ENCODE peak calls at places on chromosomes 12 and 14, in six cellular contexts. N, C, Q, A, L and B are unnamed samples.

GRCh38 chr14:73771848-73772705 is 57.9 kb upstream of the PNMA1 start:
- DNase-seq in N (peak), C (peak), Q (peak), A (peak), L (peak), B (peak)

GRCh38 chr14:76267322-76268012 is 108.5 kb upstream of the ESRRB start:
- DNase-seq in N (peak), C (no peak), Q (peak), A (peak), L (no peak), B (no peak)

GRCh38 chr12:84701041-84701440 is 211.6 kb downstream of the SLC6A15 start:
- DNase-seq in N (no peak), C (no peak), Q (no peak), A (no peak), L (no peak), B (no peak)

GRCh38 chr12:38110026-38110699 is 206.4 kb upstream of the ALG10B start:
- DNase-seq in N (no peak), C (no peak), Q (no peak), A (no peak), L (no peak), B (no peak)

GRCh38 chr14:100680439-100681051 is 46.1 kb upstream of the DLK1 start:
- DNase-seq in N (peak), C (no peak), Q (peak), A (no peak), L (no peak), B (no peak)

GRCh38 chr12:92486443-92487137 is 216.2 kb upstream of the PLEKHG7 start:
- DNase-seq in N (no peak), C (no peak), Q (no peak), A (no peak), L (no peak), B (no peak)

GRCh38 chr14:89011727-89012271 is 187.3 kb downstream of the TTC8 start:
- DNase-seq in N (no peak), C (no peak), Q (no peak), A (peak), L (no peak), B (no peak)

GRCh38 chr14:25516838-25517237 is 466.9 kb upstream of the STXBP6 start:
- DNase-seq in N (no peak), C (no peak), Q (no peak), A (peak), L (no peak), B (no peak)

GRCh38 chr14:77055981-77056380 is 27.5 kb upstream of the IRF2BPL start:
- DNase-seq in N (no peak), C (no peak), Q (peak), A (no peak), L (no peak), B (no peak)

GRCh38 chr14:90060965-90061848 is 587 bp upstream of the KCNK13 start:
- DNase-seq in N (no peak), C (no peak), Q (no peak), A (no peak), L (peak), B (no peak)

GRCh38 chr12:3667485-3667884 is 85.4 kb downstream of the CRACR2A start:
- DNase-seq in N (no peak), C (no peak), Q (no peak), A (no peak), L (no peak), B (no peak)

GRCh38 chr14:42541535-42542001 is 934.9 kb downstream of the LRFN5 start:
- DNase-seq in N (no peak), C (no peak), Q (no peak), A (no peak), L (no peak), B (no peak)

GRCh38 chr12:14384783-14385638 is 19.5 kb downstream of the ATF7IP start:
- DNase-seq in N (peak), C (no peak), Q (no peak), A (peak), L (peak), B (peak)

GRCh38 chr14:65128096-65128495 is 25.8 kb upstream of the MAX start:
- DNase-seq in N (no peak), C (no peak), Q (no peak), A (no peak), L (no peak), B (no peak)

GRCh38 chr12:119574255-119574654 is 19.3 kb upstream of the TMEM233 start:
- DNase-seq in N (no peak), C (no peak), Q (no peak), A (no peak), L (no peak), B (no peak)

GRCh38 chr14:78764240-78764639 is 594.1 kb downstream of the NRXN3 start:
- DNase-seq in N (no peak), C (no peak), Q (no peak), A (no peak), L (no peak), B (peak)

GRCh38 chr12:38761111-38761510 is 144.3 kb downstream of the CPNE8 start:
- DNase-seq in N (no peak), C (no peak), Q (no peak), A (no peak), L (no peak), B (no peak)

GRCh38 chr12:91681751-91682150 is 463.9 kb downstream of the BTG1 start:
- DNase-seq in N (no peak), C (no peak), Q (no peak), A (no peak), L (no peak), B (no peak)

GRCh38 chr14:95318870-95319311 is 817 bp downstream of the CLMN start:
- DNase-seq in N (no peak), C (no peak), Q (no peak), A (no peak), L (no peak), B (no peak)

GRCh38 chr14:94343238-94343637 is 20.1 kb upstream of the SERPINA6 start:
- DNase-seq in N (no peak), C (no peak), Q (no peak), A (no peak), L (no peak), B (no peak)

GRCh38 chr12:124621296-124621660 is 53.9 kb upstream of the NCOR2 start:
- DNase-seq in N (no peak), C (no peak), Q (peak), A (no peak), L (no peak), B (no peak)

DNA sequence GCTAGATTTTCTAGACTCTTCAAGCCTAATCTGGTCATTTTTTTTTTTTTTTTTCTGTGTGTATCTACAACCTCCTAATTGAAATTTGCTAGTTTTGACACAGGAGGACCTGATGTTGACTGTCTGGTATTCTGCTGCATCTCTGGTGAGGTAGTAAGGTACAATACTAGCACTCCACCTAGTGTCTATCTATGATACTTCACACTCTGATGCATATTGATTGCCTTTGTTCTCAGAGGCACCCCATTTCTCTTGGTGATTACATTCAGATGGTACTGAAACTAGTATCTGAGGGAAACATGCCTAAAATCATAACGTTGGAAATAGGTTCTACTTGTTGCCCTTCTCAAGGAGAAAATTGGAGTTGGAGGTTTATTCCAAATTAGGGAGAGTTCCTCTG is 930.5 kb upstream of the NOVA1 start:
- DNase-seq in N (peak), C (no peak), Q (no peak), A (no peak), L (no peak), B (peak)
- TF ChIP-seq CTCF in N (peak), C (no peak), Q (no peak), A (no peak), L (no peak), B (peak)

GRCh38 chr12:95385246-95385645 is 88.7 kb upstream of the METAP2 start:
- DNase-seq in N (no peak), C (no peak), Q (peak), A (no peak), L (no peak), B (peak)
- TF ChIP-seq CTCF in N (no peak), C (no peak), Q (peak), A (no peak), L (no peak), B (peak)

GRCh38 chr12:57216014-57216891 is at the start of gene NXPH4:
- DNase-seq in N (no peak), C (peak), Q (no peak), A (peak), L (peak), B (no peak)
- TF ChIP-seq CTCF in N (no peak), C (no peak), Q (no peak), A (no peak), L (no peak), B (no peak)

GRCh38 chr14:50055461-50056228 is 60.7 kb downstream of the VCPKMT start:
- DNase-seq in N (peak), C (no peak), Q (peak), A (peak), L (no peak), B (no peak)
- TF ChIP-seq CTCF in N (no peak), C (no peak), Q (no peak), A (no peak), L (no peak), B (peak)

DNA sequence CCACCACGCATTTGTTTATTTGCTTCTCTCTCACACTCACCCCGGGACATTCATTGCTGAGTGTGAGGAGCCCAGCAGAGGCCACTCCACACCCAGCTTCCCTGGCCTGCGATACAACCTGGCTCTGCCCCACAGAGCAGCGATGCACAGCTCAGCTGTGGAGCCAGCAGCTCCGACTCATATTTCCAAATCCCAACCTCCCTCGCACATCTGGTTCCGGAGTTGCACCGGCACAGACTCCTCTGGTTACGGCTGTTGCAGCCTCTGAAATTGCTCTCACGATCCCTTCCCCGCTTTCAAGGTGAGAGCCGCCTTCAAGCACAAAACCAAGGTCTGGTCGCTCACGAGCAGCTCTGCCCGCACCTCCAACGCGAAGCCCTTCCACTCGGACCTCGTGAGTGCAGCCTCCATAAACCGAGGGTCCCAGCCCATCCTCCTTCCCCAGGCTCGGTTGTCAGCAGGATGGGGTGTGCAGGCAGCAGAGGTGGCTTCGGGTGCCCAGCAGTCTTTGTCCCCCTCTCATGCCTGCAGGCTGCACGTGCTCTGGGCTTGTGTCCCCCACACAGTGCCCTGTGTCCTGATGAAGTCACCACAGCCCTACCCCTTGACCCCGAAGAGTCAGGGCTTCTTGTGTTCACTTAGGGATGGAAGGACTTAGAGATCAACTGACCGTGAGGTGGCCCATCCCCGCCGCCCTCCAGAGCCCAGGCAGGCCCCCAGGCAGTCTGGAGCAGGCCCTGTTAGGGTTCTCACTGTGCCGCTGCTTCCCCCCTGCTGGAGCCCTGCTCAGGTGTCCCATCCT is 184.3 kb downstream of the ADGRD1 start:
- DNase-seq in N (peak), C (no peak), Q (no peak), A (peak), L (no peak), B (no peak)
- TF ChIP-seq CTCF in N (peak), C (no peak), Q (no peak), A (no peak), L (no peak), B (no peak)

DNA sequence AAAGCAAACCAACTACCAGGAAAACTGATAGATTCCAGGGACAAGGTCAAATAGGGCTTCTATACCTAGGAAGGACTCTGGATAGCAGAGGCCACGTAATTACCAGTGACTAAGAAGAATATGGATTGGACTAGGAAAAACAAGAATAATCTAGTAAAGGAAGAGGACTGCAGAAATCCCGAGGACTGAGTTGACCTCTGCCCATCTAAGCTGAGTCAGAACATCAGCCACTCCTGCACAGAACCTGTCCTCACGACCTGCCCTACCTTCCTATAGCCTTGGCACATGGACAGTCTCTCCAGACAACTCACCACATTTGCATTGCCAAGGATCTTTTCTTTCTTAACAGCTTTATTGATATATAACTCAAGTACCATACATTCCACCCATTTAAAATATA is 2.3 kb downstream of the OR6J1 start:
- DNase-seq in N (no peak), C (no peak), Q (no peak), A (peak), L (no peak), B (no peak)
- TF ChIP-seq CTCF in N (no peak), C (no peak), Q (no peak), A (no peak), L (no peak), B (no peak)

DNA sequence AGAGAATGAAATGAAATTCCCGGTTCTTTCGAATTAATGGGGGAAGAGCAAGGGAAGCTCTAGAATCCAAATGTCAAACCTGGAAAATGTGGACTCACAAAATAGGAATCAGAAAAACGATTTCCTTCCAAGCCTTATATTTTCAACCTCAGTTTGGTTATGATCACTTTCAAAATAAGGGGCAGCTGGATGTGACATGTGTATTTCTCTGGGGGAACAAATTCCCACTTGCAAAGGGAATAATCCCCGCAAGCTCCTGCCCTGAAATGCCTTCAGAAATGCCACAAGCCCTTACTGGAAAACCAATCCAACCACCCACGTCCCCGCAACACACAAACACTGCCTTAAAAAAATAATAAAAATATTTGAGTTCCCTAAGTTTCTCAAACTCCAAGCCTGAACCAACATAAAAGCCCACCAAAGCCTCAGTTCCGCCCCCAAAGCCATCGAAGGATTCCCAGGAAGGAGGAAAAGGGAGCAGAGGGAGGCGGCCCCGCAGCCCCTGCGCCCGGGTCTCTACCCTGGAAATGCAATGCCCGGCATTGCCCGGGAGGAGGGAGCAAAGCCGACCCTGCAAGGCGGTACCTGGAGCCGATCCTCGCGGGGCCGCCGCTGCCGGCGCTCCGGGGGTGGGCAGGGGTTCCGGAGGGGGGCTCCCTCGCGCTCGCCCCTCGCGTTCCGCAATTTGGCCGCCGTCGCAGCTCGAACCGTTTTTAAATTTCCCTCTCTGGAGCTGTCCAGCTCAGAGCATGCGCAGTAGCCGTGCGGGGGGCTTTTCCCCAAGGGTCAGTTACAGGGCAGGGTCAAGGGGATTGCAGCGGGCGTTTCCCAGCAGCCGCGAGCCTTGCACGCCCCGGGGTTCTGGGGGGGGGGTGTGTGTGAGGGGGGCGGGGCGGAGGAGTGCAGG is at the start of gene FOXN4:
- DNase-seq in N (peak), C (no peak), Q (no peak), A (no peak), L (no peak), B (no peak)
- TF ChIP-seq CTCF in N (no peak), C (no peak), Q (no peak), A (no peak), L (no peak), B (no peak)

DNA sequence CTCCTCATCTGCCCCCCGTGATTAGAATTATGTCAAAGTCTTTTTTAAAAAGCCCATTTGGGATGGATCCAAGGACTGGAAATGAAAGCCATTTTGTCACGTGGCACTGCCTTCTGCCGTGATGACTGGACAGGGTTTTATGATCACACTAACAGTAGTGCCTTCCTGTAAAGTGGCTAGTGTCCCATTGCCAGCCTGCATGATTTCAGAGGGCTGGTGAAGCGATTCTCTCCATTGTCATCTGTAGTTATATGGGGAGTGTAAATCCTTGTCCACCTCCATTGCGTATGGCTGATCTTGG is 37.6 kb downstream of the CFAP251 start:
- DNase-seq in N (no peak), C (no peak), Q (no peak), A (no peak), L (no peak), B (no peak)
- TF ChIP-seq CTCF in N (no peak), C (no peak), Q (no peak), A (no peak), L (no peak), B (no peak)

GRCh38 chr14:55864890-55865655 is 253.1 kb upstream of the PELI2 start:
- DNase-seq in N (peak), C (no peak), Q (no peak), A (no peak), L (no peak), B (no peak)
- TF ChIP-seq CTCF in N (peak), C (no peak), Q (no peak), A (no peak), L (peak), B (no peak)